ENCODE peak calls at places on chromosomes 6 and 20, in four cellular contexts. L is CD4-positive, alpha-beta T cell; S is EH; Y is activated T-helper 1 cell treated with anti-CD3 and anti-CD28 coated beads, Interleukin-2, amount 50 U/mL, for 16 hours. P is an unnamed sample.
A peak's percentile ranks its signal among the peaks of the same experiment; 100 is the strongest.

GRCh38 chr6:87623248-87623647 is 33.3 kb downstream of the ORC3 start:
- DNase-seq in Y (no peak), S (peak; percentile 54), L (no peak), P (no peak)

GRCh38 chr20:3826420-3826819 is 6.1 kb downstream of the AP5S1 start:
- DNase-seq in Y (no peak), L (no peak), S (no peak), P (no peak)

GRCh38 chr6:24980507-24981384 is 45.0 kb upstream of the RIPOR2 start:
- DNase-seq in S (peak; percentile 66), Y (no peak), L (no peak), P (no peak)

GRCh38 chr6:42960243-42961019 is at the start of gene GNMT:
- DNase-seq in L (peak; percentile 4), S (peak; percentile 34), Y (peak; percentile 29), P (peak; percentile 66)

GRCh38 chr6:75437451-75438185 is 56.0 kb downstream of the FILIP1 start:
- DNase-seq in L (no peak), Y (no peak), S (peak; percentile 80), P (no peak)

GRCh38 chr20:62344092-62344491 is 23.0 kb downstream of the LAMA5 start:
- DNase-seq in L (no peak), Y (no peak), S (no peak), P (no peak)

GRCh38 chr20:1086273-1087213 is 31.9 kb upstream of the PSMF1 start:
- DNase-seq in L (no peak), S (no peak), Y (no peak), P (no peak)

GRCh38 chr20:47438464-47439381 is 63.0 kb upstream of the NCOA3 start:
- DNase-seq in S (no peak), Y (no peak), L (no peak), P (no peak)

GRCh38 chr20:11890331-11891080 is 27.2 kb upstream of the BTBD3 start:
- DNase-seq in Y (peak; percentile 9), S (peak; percentile 89), L (no peak), P (no peak)